ENCODE peak calls at places on chromosome 9, in six cellular contexts. F, T, N, X, S and L are unnamed samples.
A peak's percentile ranks its signal among the peaks of the same experiment; 100 is the strongest.

GRCh38 chr9:133163559-133164208 is at the start of gene GBGT1:
- DNase-seq in F (peak; percentile 73), T (peak; percentile 63), N (no peak), X (peak; percentile 87), S (peak; percentile 55), L (no peak)

GRCh38 chr9:76926846-76927245 is 20.9 kb upstream of the PRUNE2 start:
- DNase-seq in F (no peak), T (no peak), N (no peak), X (no peak), S (no peak), L (no peak)

GRCh38 chr9:6229604-6230003 is 14.0 kb downstream of the IL33 start:
- DNase-seq in F (no peak), T (no peak), N (no peak), X (no peak), S (peak; percentile 90), L (peak; percentile 69)

GRCh38 chr9:74742792-74743389 is 144.8 kb downstream of the TRPM6 start:
- DNase-seq in F (no peak), T (peak; percentile 81), N (no peak), X (no peak), S (peak; percentile 44), L (peak; percentile 30)

GRCh38 chr9:16794871-16795639 is 75.4 kb downstream of the BNC2 start:
- DNase-seq in F (peak; percentile 69), T (peak; percentile 88), N (peak; percentile 91), X (no peak), S (peak; percentile 45), L (no peak)

GRCh38 chr9:27339661-27340295 is 42.8 kb upstream of the EQTN start:
- DNase-seq in F (peak; percentile 47), T (peak; percentile 21), N (no peak), X (peak; percentile 64), S (no peak), L (no peak)

GRCh38 chr9:125889122-125889523 is 141.9 kb downstream of the PBX3 start:
- DNase-seq in F (peak; percentile 30), T (peak; percentile 67), N (no peak), X (peak; percentile 51), S (peak; percentile 64), L (no peak)

GRCh38 chr9:95852059-95853032 is 23.1 kb upstream of the ERCC6L2 start:
- DNase-seq in F (no peak), T (peak; percentile 39), N (no peak), X (no peak), S (peak; percentile 63), L (peak; percentile 90)

GRCh38 chr9:68747043-68747533 is 42.0 kb downstream of the PIP5K1B start:
- DNase-seq in F (no peak), T (no peak), N (no peak), X (no peak), S (no peak), L (peak; percentile 12)

GRCh38 chr9:9536481-9536880 is 1076.3 kb downstream of the PTPRD start:
- DNase-seq in F (no peak), T (no peak), N (no peak), X (no peak), S (no peak), L (no peak)

GRCh38 chr9:27337833-27338526 is 41.0 kb upstream of the EQTN start:
- DNase-seq in F (peak; percentile 38), T (no peak), N (no peak), X (peak; percentile 66), S (no peak), L (no peak)

GRCh38 chr9:8270235-8270634 is 470.7 kb upstream of the DMAC1 start:
- DNase-seq in F (no peak), T (no peak), N (no peak), X (no peak), S (no peak), L (no peak)

GRCh38 chr9:121267689-121268597 is at the start of gene GSN:
- DNase-seq in F (peak; percentile 82), T (peak; percentile 92), N (no peak), X (peak; percentile 87), S (peak; percentile 68), L (peak; percentile 34)

GRCh38 chr9:92740969-92741368 is 23.7 kb downstream of the BICD2 start:
- DNase-seq in F (no peak), T (no peak), N (no peak), X (no peak), S (no peak), L (peak; percentile 63)

GRCh38 chr9:4620881-4621555 is 41.1 kb upstream of the PLPP6 start:
- DNase-seq in F (no peak), T (peak; percentile 35), N (no peak), X (no peak), S (peak; percentile 26), L (no peak)

GRCh38 chr9:133275105-133276000 is at the start of gene ABO:
- DNase-seq in F (no peak), T (no peak), N (no peak), X (no peak), S (no peak), L (no peak)

GRCh38 chr9:89291741-89292140 is 19.3 kb upstream of the CKS2 start:
- DNase-seq in F (no peak), T (no peak), N (no peak), X (no peak), S (no peak), L (no peak)
- H3K4me3 ChIP-seq in F (no peak overlapping the region), T (no peak overlapping the region), N (no peak overlapping the region), X (no peak overlapping the region), S (no peak overlapping the region), L (no peak overlapping the region)

GRCh38 chr9:127806871-127807270 is 4.2 kb downstream of the FPGS start:
- DNase-seq in F (no peak), T (no peak), N (no peak), X (no peak), S (no peak), L (no peak)
- H3K36me3 ChIP-seq in F (peaks cover 60% of the 10 kb centered on the region), T (peaks cover 64% of the 10 kb centered on the region), N (peaks cover 32% of the 10 kb centered on the region), X (peaks cover 68% of the 10 kb centered on the region), S (peaks cover 19% of the 10 kb centered on the region), L (peaks cover 28% of the 10 kb centered on the region)

DNA sequence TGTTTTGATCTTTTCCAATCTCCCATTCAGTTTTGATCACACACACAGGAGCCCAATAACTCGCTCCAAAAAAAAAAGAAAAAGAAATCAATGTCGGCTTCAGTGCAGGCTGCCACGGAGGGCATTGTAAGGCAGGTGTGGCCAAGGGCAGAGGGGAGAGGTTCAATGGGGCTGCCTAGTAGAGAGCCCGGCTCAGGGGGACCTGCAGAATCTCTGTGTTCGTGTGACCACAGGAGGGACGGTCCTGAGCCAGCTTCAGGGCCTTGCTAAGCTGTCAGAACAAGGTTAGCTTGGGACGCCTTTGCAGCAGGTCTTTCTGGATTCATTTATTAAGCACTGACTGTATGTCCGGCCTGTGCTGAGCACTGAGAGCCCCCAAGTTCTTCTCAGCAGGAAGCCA is 22.2 kb downstream of the OLFM1 start:
- DNase-seq in F (no peak), T (no peak), N (no peak), X (no peak), S (no peak), L (no peak)
- H3K4me3 ChIP-seq in F (no peak overlapping the region), T (no peak overlapping the region), N (no peak overlapping the region), X (no peak overlapping the region), S (no peak overlapping the region), L (no peak overlapping the region)

GRCh38 chr9:123482295-123482970 is 126.4 kb downstream of the CRB2 start:
- DNase-seq in F (no peak), T (no peak), N (no peak), X (no peak), S (no peak), L (no peak)
- H3K36me3 ChIP-seq in F (no peaks in the 10 kb centered on the region), T (no peaks in the 10 kb centered on the region), N (no peaks in the 10 kb centered on the region), X (no peaks in the 10 kb centered on the region), S (no peaks in the 10 kb centered on the region), L (no peaks in the 10 kb centered on the region)

GRCh38 chr9:2023532-2023931 is 8.4 kb downstream of the SMARCA2 start:
- DNase-seq in F (no peak), T (no peak), N (no peak), X (no peak), S (peak; percentile 53), L (no peak)
- H3K4me3 ChIP-seq in F (no peak overlapping the region), T (no peak overlapping the region), N (no peak overlapping the region), X (no peak overlapping the region), S (no peak overlapping the region), L (no peak overlapping the region)

GRCh38 chr9:130100681-130101080 is 47.0 kb downstream of the GPR107 start:
- DNase-seq in F (no peak), T (no peak), N (no peak), X (peak; percentile 23), S (no peak), L (no peak)
- H3K36me3 ChIP-seq in F (peaks cover 96% of the 10 kb centered on the region), T (peaks cover 88% of the 10 kb centered on the region), N (peaks cover 34% of the 10 kb centered on the region), X (peaks cover 96% of the 10 kb centered on the region), S (peaks cover 39% of the 10 kb centered on the region), L (peaks cover 27% of the 10 kb centered on the region)